ENCODE peak calls at places on chromosomes 1 and 21, in nine cellular contexts. C, O, D, M, R, L, U, B and H are unnamed samples.

GRCh38 chr1:161730050-161730564 is 8.8 kb downstream of the FCRLB start:
- DNase-seq in U (peak), O (peak), C (no peak), D (no peak), L (no peak), B (no peak), M (no peak), R (no peak), H (no peak)

GRCh38 chr1:34831721-34832246 is 27.8 kb downstream of the SMIM12 start:
- DNase-seq in U (no peak), M (no peak), C (no peak), O (no peak), L (no peak), R (no peak), D (no peak), B (no peak), H (no peak)

GRCh38 chr1:201891451-201892045 is 2.9 kb downstream of the SHISA4 start:
- DNase-seq in U (no peak), C (no peak), D (no peak), R (no peak), L (no peak), O (no peak), M (no peak), B (no peak), H (no peak)

GRCh38 chr1:25875856-25876692 is 566 bp upstream of the PAQR7 start:
- DNase-seq in D (no peak), U (no peak), B (no peak), O (no peak), M (peak), L (no peak), C (no peak), R (peak), H (no peak)

GRCh38 chr1:203128691-203129500 is 1.4 kb downstream of the ADORA1 start:
- DNase-seq in R (no peak), O (no peak), C (no peak), L (no peak), M (no peak), D (peak), U (no peak), B (no peak), H (no peak)

GRCh38 chr21:41816583-41817165 is 49.8 kb upstream of the RIPK4 start:
- DNase-seq in R (peak), M (peak), D (peak), U (peak), L (peak), B (peak), O (peak), C (peak), H (no peak)

GRCh38 chr1:3915551-3916121 is 15.6 kb upstream of the C1orf174 start:
- DNase-seq in B (no peak), D (peak), C (no peak), O (no peak), U (no peak), R (no peak), M (no peak), L (no peak), H (no peak)

GRCh38 chr1:110380667-110381283 is 10.1 kb downstream of the SLC16A4 start:
- DNase-seq in R (no peak), B (no peak), U (peak), M (no peak), L (no peak), C (no peak), D (no peak), O (no peak), H (no peak)

GRCh38 chr21:44337941-44338895 is 972 bp downstream of the CFAP410 start:
- DNase-seq in O (peak), M (peak), L (peak), C (no peak), D (peak), B (peak), U (peak), R (peak), H (peak)

GRCh38 chr1:85936470-85936869 is 220.1 kb downstream of the COL24A1 start:
- DNase-seq in L (peak), D (no peak), C (no peak), O (no peak), M (no peak), B (no peak), U (no peak), R (no peak), H (no peak)